ENCODE peak calls at places on chromosome 13, in five cellular contexts. H, C, D, Y and Z are unnamed samples.

GRCh38 chr13:47705185-47705584 is 295.9 kb downstream of the SUCLA2 start:
- DNase-seq in H (no peak), C (no peak), D (no peak), Y (no peak), Z (no peak)

GRCh38 chr13:40653558-40654318 is 12.7 kb downstream of the FOXO1 start:
- DNase-seq in H (no peak), C (no peak), D (peak), Y (no peak), Z (peak)

GRCh38 chr13:99033814-99034213 is 56.0 kb upstream of the DOCK9 start:
- DNase-seq in H (no peak), C (peak), D (no peak), Y (no peak), Z (peak)

GRCh38 chr13:41985788-41986508 is 25.0 kb upstream of the VWA8 start:
- DNase-seq in H (no peak), C (no peak), D (no peak), Y (peak), Z (peak)

GRCh38 chr13:29497137-29497654 is 98.3 kb downstream of the SLC7A1 start:
- DNase-seq in H (no peak), C (no peak), D (no peak), Y (no peak), Z (peak)

GRCh38 chr13:73141292-73141771 is 82.5 kb downstream of the KLF5 start:
- DNase-seq in H (no peak), C (no peak), D (no peak), Y (no peak), Z (no peak)

GRCh38 chr13:94243551-94243950 is 235.9 kb downstream of the DCT start:
- DNase-seq in H (no peak), C (no peak), D (no peak), Y (no peak), Z (no peak)

GRCh38 chr13:41416276-41416675 is 41.1 kb upstream of the RGCC start:
- DNase-seq in H (no peak), C (no peak), D (peak), Y (no peak), Z (peak)

GRCh38 chr13:30355405-30355741 is 48.0 kb upstream of the KATNAL1 start:
- DNase-seq in H (peak), C (no peak), D (no peak), Y (no peak), Z (no peak)

GRCh38 chr13:38350114-38350617 is 515 bp downstream of the UFM1 start:
- DNase-seq in H (peak), C (peak), D (peak), Y (peak), Z (peak)

GRCh38 chr13:95002968-95003813 is 290.8 kb upstream of the SOX21 start:
- DNase-seq in H (no peak), C (no peak), D (no peak), Y (no peak), Z (no peak)

GRCh38 chr13:28313579-28313978 is 175.2 kb downstream of the PAN3 start:
- DNase-seq in H (peak), C (no peak), D (no peak), Y (no peak), Z (peak)

GRCh38 chr13:30181856-30182651 is 125.3 kb downstream of the KATNAL1 start:
- DNase-seq in H (no peak), C (no peak), D (no peak), Y (no peak), Z (no peak)

GRCh38 chr13:75395901-75396300 is 86.1 kb downstream of the TBC1D4 start:
- DNase-seq in H (no peak), C (no peak), D (no peak), Y (no peak), Z (no peak)

GRCh38 chr13:24075137-24075975 is 85.2 kb upstream of the SPATA13 start:
- DNase-seq in H (no peak), C (peak), D (no peak), Y (no peak), Z (no peak)

GRCh38 chr13:60109285-60109684 is 54.4 kb downstream of the DIAPH3 start:
- DNase-seq in H (no peak), C (no peak), D (no peak), Y (no peak), Z (no peak)

GRCh38 chr13:50225188-50226155 is 210.2 kb downstream of the KCNRG start:
- DNase-seq in H (no peak), C (no peak), D (no peak), Y (no peak), Z (no peak)

GRCh38 chr13:111970501-111971155 is 96.3 kb upstream of the SOX1 start:
- DNase-seq in H (no peak), C (no peak), D (no peak), Y (no peak), Z (no peak)

GRCh38 chr13:109631069-109631468 is 155.3 kb downstream of the IRS2 start:
- DNase-seq in H (no peak), C (peak), D (no peak), Y (no peak), Z (no peak)

GRCh38 chr13:78061806-78062205 is 143.2 kb upstream of the EDNRB start:
- DNase-seq in H (no peak), C (no peak), D (no peak), Y (no peak), Z (no peak)

GRCh38 chr13:32323912-32324311 is 8.6 kb downstream of the BRCA2 start:
- DNase-seq in H (no peak), C (peak), D (no peak), Y (no peak), Z (peak)

GRCh38 chr13:24348797-24349515 is 39.6 kb downstream of the C1QTNF9 start:
- DNase-seq in H (no peak), C (peak), D (no peak), Y (peak), Z (no peak)

GRCh38 chr13:31629085-31629785 is 110.1 kb upstream of the RXFP2 start:
- DNase-seq in H (no peak), C (no peak), D (no peak), Y (no peak), Z (peak)

DNA sequence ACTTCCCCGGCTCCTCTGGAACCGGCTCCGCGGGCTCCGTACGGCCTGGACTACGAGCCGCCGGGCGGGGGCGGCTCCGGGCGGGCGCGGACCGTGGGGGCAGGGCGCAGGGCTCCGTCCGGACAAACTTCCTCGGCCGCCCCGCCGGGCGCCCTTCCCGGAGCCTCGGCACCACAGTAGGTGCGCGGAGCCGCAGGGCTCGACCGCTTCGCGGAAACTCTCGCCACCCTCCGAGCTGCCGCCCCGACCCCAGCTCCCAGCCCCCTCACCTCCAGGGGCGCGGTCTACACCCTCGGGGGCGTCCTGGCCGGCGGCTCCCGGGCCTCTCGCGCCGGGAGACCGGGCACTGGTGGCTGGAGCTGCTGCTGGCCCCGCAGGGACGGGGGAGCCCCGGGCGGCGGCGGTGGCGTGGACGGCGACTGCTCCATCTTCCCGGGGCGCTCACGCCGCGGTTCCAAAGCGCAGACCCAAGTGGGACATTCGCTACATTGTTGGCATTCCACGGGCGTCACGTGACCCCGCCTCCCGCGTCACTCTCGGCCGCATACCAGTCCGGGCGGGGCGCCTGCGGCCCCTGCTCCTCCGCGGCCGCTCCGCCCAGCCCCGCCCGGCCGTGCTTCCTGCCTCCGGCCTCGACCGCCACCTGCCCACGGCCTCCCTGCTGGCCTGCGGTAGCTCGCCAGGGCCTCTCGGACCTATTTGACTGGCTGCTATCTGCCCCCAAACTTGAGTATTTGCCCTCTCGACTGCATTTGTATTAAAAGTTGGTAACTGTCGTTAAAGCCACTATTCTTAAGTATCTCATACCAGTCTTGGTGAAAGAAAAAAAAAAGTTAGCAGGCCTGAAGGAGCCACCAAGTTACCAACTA is at the start of gene LATS2:
- DNase-seq in H (peak), C (peak), D (peak), Y (peak), Z (peak)
- TF ChIP-seq CTCF in H (no peak), C (no peak), D (peak), Y (no peak), Z (no peak)

DNA sequence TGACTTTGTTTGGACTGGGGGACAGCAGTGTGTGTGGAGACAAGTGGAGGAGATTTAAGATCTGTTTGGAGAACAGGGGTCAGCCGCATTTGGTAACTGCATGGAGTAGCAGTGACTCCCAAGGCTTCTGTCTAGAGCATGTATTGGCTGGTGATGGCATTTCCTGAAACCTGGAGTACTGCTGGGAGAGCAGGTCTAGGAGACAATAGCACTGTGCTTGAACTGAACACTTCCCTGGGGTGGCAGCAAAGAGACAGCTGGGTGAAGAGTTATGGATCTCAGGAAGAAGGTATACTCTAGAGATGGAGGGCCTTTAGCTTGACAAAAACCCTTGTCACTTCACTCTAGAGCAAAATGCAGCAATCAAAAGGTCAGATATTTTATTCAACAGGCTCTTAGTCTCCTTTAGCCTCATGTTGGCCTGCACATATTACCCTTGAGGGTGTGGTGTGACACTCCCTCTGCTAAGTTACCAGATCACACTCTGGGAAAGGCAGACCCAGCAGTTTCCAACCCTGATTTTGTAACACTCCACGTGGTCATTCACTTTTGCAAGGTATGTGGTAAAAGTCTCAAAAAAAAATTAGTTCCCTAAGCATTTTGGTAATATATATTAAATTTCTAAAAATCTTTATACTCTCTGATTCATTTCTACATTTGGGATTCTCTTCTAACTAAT is 70.2 kb downstream of the DHRS12 start:
- DNase-seq in H (no peak), C (peak), D (no peak), Y (no peak), Z (no peak)
- TF ChIP-seq CTCF in H (peak), C (peak), D (peak), Y (no peak), Z (peak)

DNA sequence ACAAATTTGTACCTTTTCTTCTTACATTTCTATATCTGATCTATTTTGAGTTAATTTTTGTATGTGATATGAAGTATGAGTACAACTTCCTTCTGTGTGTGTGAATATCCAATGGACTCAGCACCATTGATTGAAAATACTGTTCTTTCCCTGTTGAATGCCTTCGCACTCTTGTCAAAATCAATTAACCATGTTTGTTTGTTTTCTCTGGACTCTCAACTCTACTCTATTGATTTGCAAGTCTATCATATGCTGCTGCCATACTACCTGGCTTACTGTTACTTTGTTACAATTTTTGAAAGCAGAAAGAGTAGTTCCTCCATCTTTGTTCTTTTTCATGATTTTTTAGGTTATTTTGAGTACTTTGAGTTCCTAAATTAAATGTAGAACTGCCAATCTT is 1437.4 kb upstream of the SPRY2 start:
- DNase-seq in H (no peak), C (no peak), D (no peak), Y (no peak), Z (no peak)
- TF ChIP-seq CTCF in H (no peak), C (no peak), D (no peak), Y (no peak), Z (no peak)

GRCh38 chr13:46342538-46342937 is 44.5 kb downstream of the RUBCNL start:
- DNase-seq in H (no peak), C (no peak), D (no peak), Y (no peak), Z (no peak)
- TF ChIP-seq CTCF in H (no peak), C (no peak), D (no peak), Y (no peak), Z (no peak)

GRCh38 chr13:106533940-106534843 is 1.3 kb downstream of the EFNB2 start:
- DNase-seq in H (peak), C (peak), D (no peak), Y (no peak), Z (peak)
- TF ChIP-seq CTCF in H (no peak), C (no peak), D (no peak), Y (no peak), Z (no peak)

GRCh38 chr13:39599842-39600241 is 3.2 kb downstream of the LHFPL6 start:
- DNase-seq in H (no peak), C (no peak), D (peak), Y (no peak), Z (peak)

GRCh38 chr13:39602277-39602613 is 748 bp downstream of the LHFPL6 start:
- DNase-seq in H (no peak), C (no peak), D (no peak), Y (no peak), Z (no peak)

GRCh38 chr13:39602614-39603366 is at the start of gene LHFPL6:
- DNase-seq in H (peak), C (peak), D (no peak), Y (peak), Z (peak)

GRCh38 chr13:39601636-39602035 is 1.4 kb downstream of the LHFPL6 start:
- DNase-seq in H (no peak), C (no peak), D (no peak), Y (no peak), Z (no peak)

DNA sequence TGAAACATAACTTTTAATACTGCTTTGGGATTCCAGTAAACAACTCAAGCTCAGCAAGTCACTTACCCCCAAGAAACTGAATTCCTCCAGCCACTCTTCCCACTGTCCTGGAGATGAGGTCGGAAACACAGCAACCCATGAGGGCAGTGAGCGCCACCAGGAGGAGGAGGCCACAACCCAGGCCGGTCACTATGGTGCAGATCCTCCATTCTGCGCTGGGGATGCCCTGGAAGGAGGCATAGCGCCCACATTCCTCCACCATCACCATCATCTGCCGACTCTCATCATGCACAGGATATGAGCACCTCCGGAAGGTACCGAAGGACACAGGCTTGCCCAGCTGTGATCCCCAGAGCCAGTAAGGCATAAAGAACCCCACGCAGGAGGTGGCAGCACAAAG is 2.2 kb downstream of the LHFPL6 start:
- DNase-seq in H (no peak), C (no peak), D (no peak), Y (peak), Z (no peak)
- TF ChIP-seq CTCF in H (no peak), C (no peak), D (peak), Y (no peak), Z (peak)

GRCh38 chr13:101942038-101942437 is 459.8 kb downstream of the FGF14 start:
- DNase-seq in H (peak), C (peak), D (no peak), Y (peak), Z (peak)
- TF ChIP-seq CTCF in H (peak), C (peak), D (peak), Y (peak), Z (peak)